ENCODE peak calls at places on chromosomes 12 and 14, in seven cellular contexts. One of them, this sample, is unnamed.

GRCh38 chr12:49546481-49546880 is 7.7 kb downstream of the KCNH3 start:
- DNase-seq in esophagus muscularis mucosa: no peak
- DNase-seq in memory B cell: no peak
- DNase-seq in GM12891: no peak
- DNase-seq in CD8-positive, alpha-beta T cell: no peak
- DNase-seq in amniotic stem cell: no peak
- DNase-seq in HuH-7: no peak
- DNase-seq in this sample: no peak

GRCh38 chr12:4223273-4223855 is 50.2 kb upstream of the CCND2 start:
- DNase-seq in amniotic stem cell: no peak
- DNase-seq in esophagus muscularis mucosa: peak
- DNase-seq in GM12891: no peak
- DNase-seq in CD8-positive, alpha-beta T cell: no peak
- DNase-seq in HuH-7: no peak
- DNase-seq in memory B cell: no peak
- DNase-seq in this sample: no peak

GRCh38 chr14:104805326-104805678 is 4.4 kb downstream of the ZBTB42 start:
- DNase-seq in GM12891: no peak
- DNase-seq in memory B cell: no peak
- DNase-seq in esophagus muscularis mucosa: no peak
- DNase-seq in amniotic stem cell: peak
- DNase-seq in CD8-positive, alpha-beta T cell: no peak
- DNase-seq in HuH-7: no peak
- DNase-seq in this sample: no peak

GRCh38 chr12:107236824-107237467 is 143.6 kb upstream of the CRY1 start:
- DNase-seq in amniotic stem cell: no peak
- DNase-seq in CD8-positive, alpha-beta T cell: no peak
- DNase-seq in GM12891: no peak
- DNase-seq in HuH-7: no peak
- DNase-seq in memory B cell: no peak
- DNase-seq in esophagus muscularis mucosa: no peak
- DNase-seq in this sample: no peak

GRCh38 chr14:99751539-99752485 is 41.4 kb upstream of the EML1 start:
- DNase-seq in amniotic stem cell: no peak
- DNase-seq in GM12891: no peak
- DNase-seq in memory B cell: no peak
- DNase-seq in CD8-positive, alpha-beta T cell: no peak
- DNase-seq in esophagus muscularis mucosa: no peak
- DNase-seq in HuH-7: no peak
- DNase-seq in this sample: no peak

GRCh38 chr14:43901950-43902349 is 605.1 kb downstream of the FSCB start:
- DNase-seq in amniotic stem cell: no peak
- DNase-seq in GM12891: no peak
- DNase-seq in memory B cell: no peak
- DNase-seq in esophagus muscularis mucosa: no peak
- DNase-seq in CD8-positive, alpha-beta T cell: no peak
- DNase-seq in HuH-7: no peak
- DNase-seq in this sample: no peak

GRCh38 chr12:90112668-90113067 is 404.0 kb upstream of the ATP2B1 start:
- DNase-seq in esophagus muscularis mucosa: no peak
- DNase-seq in GM12891: no peak
- DNase-seq in CD8-positive, alpha-beta T cell: no peak
- DNase-seq in memory B cell: no peak
- DNase-seq in amniotic stem cell: no peak
- DNase-seq in HuH-7: no peak
- DNase-seq in this sample: no peak

GRCh38 chr12:110370732-110371141 is 32.8 kb downstream of the ANAPC7 start:
- DNase-seq in GM12891: no peak
- DNase-seq in esophagus muscularis mucosa: no peak
- DNase-seq in HuH-7: no peak
- DNase-seq in memory B cell: no peak
- DNase-seq in amniotic stem cell: no peak
- DNase-seq in CD8-positive, alpha-beta T cell: no peak
- DNase-seq in this sample: no peak

GRCh38 chr14:43938588-43939281 is 568.3 kb downstream of the FSCB start:
- DNase-seq in memory B cell: no peak
- DNase-seq in HuH-7: no peak
- DNase-seq in CD8-positive, alpha-beta T cell: no peak
- DNase-seq in amniotic stem cell: no peak
- DNase-seq in esophagus muscularis mucosa: no peak
- DNase-seq in GM12891: no peak
- DNase-seq in this sample: no peak

GRCh38 chr12:14768823-14769405 is 34.4 kb downstream of the WBP11 start:
- DNase-seq in esophagus muscularis mucosa: no peak
- DNase-seq in amniotic stem cell: no peak
- DNase-seq in memory B cell: peak
- DNase-seq in GM12891: no peak
- DNase-seq in HuH-7: no peak
- DNase-seq in CD8-positive, alpha-beta T cell: no peak
- DNase-seq in this sample: no peak

GRCh38 chr12:98606367-98606985 is 13.0 kb downstream of the SLC25A3 start:
- DNase-seq in GM12891: no peak
- DNase-seq in amniotic stem cell: no peak
- DNase-seq in memory B cell: no peak
- DNase-seq in HuH-7: no peak
- DNase-seq in CD8-positive, alpha-beta T cell: no peak
- DNase-seq in esophagus muscularis mucosa: no peak
- DNase-seq in this sample: no peak

GRCh38 chr14:36221097-36221496 is 44.6 kb upstream of the PTCSC3 start:
- DNase-seq in esophagus muscularis mucosa: no peak
- DNase-seq in GM12891: no peak
- DNase-seq in amniotic stem cell: no peak
- DNase-seq in CD8-positive, alpha-beta T cell: no peak
- DNase-seq in HuH-7: no peak
- DNase-seq in memory B cell: no peak
- DNase-seq in this sample: no peak

GRCh38 chr12:119843100-119843499 is 34.0 kb downstream of the CIT start:
- DNase-seq in HuH-7: no peak
- DNase-seq in CD8-positive, alpha-beta T cell: no peak
- DNase-seq in memory B cell: no peak
- DNase-seq in esophagus muscularis mucosa: no peak
- DNase-seq in GM12891: no peak
- DNase-seq in amniotic stem cell: no peak
- DNase-seq in this sample: no peak

GRCh38 chr12:80648866-80649265 is 58.6 kb upstream of the MYF6 start:
- DNase-seq in amniotic stem cell: peak
- DNase-seq in GM12891: no peak
- DNase-seq in CD8-positive, alpha-beta T cell: no peak
- DNase-seq in memory B cell: no peak
- DNase-seq in esophagus muscularis mucosa: no peak
- DNase-seq in HuH-7: no peak
- DNase-seq in this sample: no peak

GRCh38 chr12:82461851-82462250 is 103.5 kb downstream of the METTL25 start:
- DNase-seq in memory B cell: no peak
- DNase-seq in GM12891: no peak
- DNase-seq in CD8-positive, alpha-beta T cell: no peak
- DNase-seq in HuH-7: no peak
- DNase-seq in amniotic stem cell: no peak
- DNase-seq in esophagus muscularis mucosa: no peak
- DNase-seq in this sample: no peak

GRCh38 chr12:112349440-112349839 is 32.8 kb downstream of the HECTD4 start:
- DNase-seq in amniotic stem cell: no peak
- DNase-seq in CD8-positive, alpha-beta T cell: no peak
- DNase-seq in GM12891: no peak
- DNase-seq in esophagus muscularis mucosa: no peak
- DNase-seq in HuH-7: no peak
- DNase-seq in memory B cell: no peak
- DNase-seq in this sample: no peak

GRCh38 chr12:1047898-1048660 is 57.1 kb downstream of the ERC1 start:
- DNase-seq in GM12891: no peak
- DNase-seq in amniotic stem cell: no peak
- DNase-seq in CD8-positive, alpha-beta T cell: no peak
- DNase-seq in memory B cell: no peak
- DNase-seq in esophagus muscularis mucosa: no peak
- DNase-seq in HuH-7: no peak
- DNase-seq in this sample: no peak

GRCh38 chr14:92154283-92154942 is 32.6 kb downstream of the CPSF2 start:
- DNase-seq in amniotic stem cell: no peak
- DNase-seq in GM12891: no peak
- DNase-seq in HuH-7: no peak
- DNase-seq in CD8-positive, alpha-beta T cell: no peak
- DNase-seq in esophagus muscularis mucosa: no peak
- DNase-seq in memory B cell: no peak
- DNase-seq in this sample: no peak

GRCh38 chr14:23105348-23105824 is 597 bp upstream of the CIROP start:
- DNase-seq in HuH-7: no peak
- DNase-seq in memory B cell: no peak
- DNase-seq in amniotic stem cell: no peak
- DNase-seq in GM12891: no peak
- DNase-seq in CD8-positive, alpha-beta T cell: no peak
- DNase-seq in esophagus muscularis mucosa: no peak
- DNase-seq in this sample: no peak

GRCh38 chr14:99127651-99128167 is 144.3 kb downstream of the BCL11B start:
- DNase-seq in esophagus muscularis mucosa: peak
- DNase-seq in amniotic stem cell: no peak
- DNase-seq in GM12891: no peak
- DNase-seq in memory B cell: no peak
- DNase-seq in HuH-7: no peak
- DNase-seq in CD8-positive, alpha-beta T cell: no peak
- DNase-seq in this sample: no peak

GRCh38 chr14:23093993-23094665 is 807 bp downstream of the ACIN1 start:
- DNase-seq in HuH-7: no peak
- DNase-seq in GM12891: no peak
- DNase-seq in amniotic stem cell: no peak
- DNase-seq in memory B cell: no peak
- DNase-seq in CD8-positive, alpha-beta T cell: peak
- DNase-seq in esophagus muscularis mucosa: no peak
- DNase-seq in this sample: no peak